ENCODE peak calls at places on chromosome 4, in ten cellular contexts. M, Q, O, I, V, L, G, E, Z and A are unnamed samples.

GRCh38 chr4:188254211-188254610 is 115.0 kb downstream of the TRIML1 start:
- DNase-seq in M (no peak), Q (no peak), O (peak), I (no peak), V (no peak), L (no peak), G (no peak), E (no peak), Z (no peak), A (no peak)

GRCh38 chr4:2995546-2996265 is 32.3 kb downstream of the GRK4 start:
- DNase-seq in M (peak), Q (no peak), O (no peak), I (no peak), V (no peak), L (no peak), G (no peak), E (no peak), Z (no peak), A (no peak)

GRCh38 chr4:12411072-12411471 is 982.4 kb upstream of the HS3ST1 start:
- DNase-seq in M (peak), Q (no peak), O (no peak), I (no peak), V (no peak), L (no peak), G (no peak), E (no peak), Z (peak), A (no peak)

GRCh38 chr4:7322166-7322991 is 112.4 kb downstream of the PSAPL1 start:
- DNase-seq in M (no peak), Q (no peak), O (no peak), I (no peak), V (no peak), L (peak), G (no peak), E (no peak), Z (no peak), A (no peak)

GRCh38 chr4:87521757-87522374 is 7.3 kb downstream of the SPARCL1 start:
- DNase-seq in M (peak), Q (no peak), O (no peak), I (no peak), V (no peak), L (no peak), G (peak), E (no peak), Z (peak), A (no peak)

GRCh38 chr4:154367659-154368058 is 123.9 kb downstream of the DCHS2 start:
- DNase-seq in M (no peak), Q (no peak), O (no peak), I (no peak), V (no peak), L (no peak), G (no peak), E (no peak), Z (no peak), A (no peak)

GRCh38 chr4:76585270-76585669 is 150.2 kb downstream of the SHROOM3 start:
- DNase-seq in M (peak), Q (no peak), O (peak), I (no peak), V (peak), L (peak), G (no peak), E (no peak), Z (peak), A (no peak)

GRCh38 chr4:151537726-151538125 is 128.8 kb downstream of the FHIP1A start:
- DNase-seq in M (peak), Q (no peak), O (no peak), I (no peak), V (no peak), L (no peak), G (no peak), E (no peak), Z (peak), A (no peak)

GRCh38 chr4:112403072-112403945 is 106.1 kb downstream of the ALPK1 start:
- DNase-seq in M (peak), Q (no peak), O (no peak), I (no peak), V (no peak), L (no peak), G (no peak), E (no peak), Z (no peak), A (no peak)

GRCh38 chr4:189235599-189235998 is 705.1 kb upstream of the FRG1 start:
- DNase-seq in M (no peak), Q (no peak), O (no peak), I (no peak), V (no peak), L (no peak), G (no peak), E (no peak), Z (no peak), A (no peak)

GRCh38 chr4:55385201-55385649 is 10.5 kb upstream of the TMEM165 start:
- DNase-seq in M (no peak), Q (no peak), O (peak), I (no peak), V (no peak), L (no peak), G (peak), E (no peak), Z (no peak), A (no peak)

GRCh38 chr4:166422475-166422874 is 549.4 kb downstream of the TLL1 start:
- DNase-seq in M (peak), Q (no peak), O (peak), I (peak), V (no peak), L (no peak), G (peak), E (no peak), Z (peak), A (no peak)

GRCh38 chr4:32189788-32190187 is 1469.6 kb downstream of the PCDH7 start:
- DNase-seq in M (no peak), Q (no peak), O (no peak), I (no peak), V (no peak), L (no peak), G (no peak), E (no peak), Z (no peak), A (no peak)

GRCh38 chr4:108592674-108592986 is 27.7 kb upstream of the RPL34 start:
- DNase-seq in M (no peak), Q (no peak), O (no peak), I (no peak), V (peak), L (no peak), G (no peak), E (no peak), Z (no peak), A (no peak)

GRCh38 chr4:76177709-76178108 is 29.5 kb upstream of the NUP54 start:
- DNase-seq in M (peak), Q (no peak), O (no peak), I (no peak), V (no peak), L (no peak), G (no peak), E (no peak), Z (no peak), A (no peak)

GRCh38 chr4:8468746-8469535 is 28.4 kb downstream of the TRMT44 start:
- DNase-seq in M (peak), Q (no peak), O (peak), I (peak), V (peak), L (peak), G (peak), E (peak), Z (peak), A (peak)

GRCh38 chr4:114807759-114808404 is 209.3 kb downstream of the UGT8 start:
- DNase-seq in M (peak), Q (no peak), O (peak), I (no peak), V (no peak), L (peak), G (peak), E (peak), Z (peak), A (peak)

GRCh38 chr4:73631565-73632226 is 11.5 kb upstream of the RASSF6 start:
- DNase-seq in M (no peak), Q (no peak), O (no peak), I (no peak), V (peak), L (no peak), G (no peak), E (no peak), Z (no peak), A (no peak)

GRCh38 chr4:6463311-6464289 is 8.8 kb downstream of the PPP2R2C start:
- DNase-seq in M (no peak), Q (no peak), O (no peak), I (no peak), V (no peak), L (no peak), G (no peak), E (no peak), Z (no peak), A (no peak)

GRCh38 chr4:5429747-5430146 is 278.6 kb downstream of the EVC2 start:
- DNase-seq in M (no peak), Q (no peak), O (no peak), I (no peak), V (no peak), L (no peak), G (no peak), E (no peak), Z (no peak), A (no peak)

GRCh38 chr4:37666625-37667071 is 19.5 kb downstream of the RELL1 start:
- DNase-seq in M (peak), Q (no peak), O (peak), I (peak), V (no peak), L (no peak), G (peak), E (peak), Z (peak), A (no peak)

GRCh38 chr4:109559625-109559982 is 442 bp upstream of the MCUB start:
- DNase-seq in M (no peak), Q (no peak), O (peak), I (no peak), V (peak), L (no peak), G (no peak), E (peak), Z (no peak), A (no peak)